ENCODE peak calls at places on chromosome 12, in seven cellular contexts. B is left ventricle myocardium inferior, F is AG04450, S is transverse colon, C is prostate gland, A is ascending aorta, M is hepatocyte. X is an unnamed sample.

GRCh38 chr12:122064780-122065588 is 13.6 kb upstream of the MLXIP start:
- DNase-seq in A (no peak), F (no peak), S (no peak), C (no peak), B (peak; percentile 49), M (peak; percentile 64), X (peak; percentile 90)

GRCh38 chr12:24039113-24039525 is 89.6 kb upstream of the SOX5 start:
- DNase-seq in A (no peak), M (peak; percentile 49), C (no peak), F (peak; percentile 63), B (no peak), S (no peak), X (no peak)

GRCh38 chr12:87935216-87935615 is 94.0 kb downstream of the C12orf50 start:
- DNase-seq in C (no peak), F (no peak), S (no peak), A (no peak), M (no peak), B (no peak), X (no peak)

GRCh38 chr12:115323223-115323905 is 639.4 kb upstream of the TBX3 start:
- DNase-seq in A (no peak), S (no peak), C (no peak), F (peak; percentile 32), B (no peak), M (no peak), X (no peak)

GRCh38 chr12:124520896-124521295 is 46.5 kb downstream of the NCOR2 start:
- DNase-seq in S (no peak), M (no peak), F (no peak), A (no peak), C (no peak), B (no peak), X (no peak)

GRCh38 chr12:107649615-107650014 is 36.0 kb upstream of the PWP1 start:
- DNase-seq in F (no peak), C (no peak), A (no peak), M (peak; percentile 59), S (no peak), B (no peak), X (no peak)

GRCh38 chr12:75558262-75558661 is 46.9 kb upstream of the KRR1 start:
- DNase-seq in A (no peak), S (no peak), F (no peak), C (no peak), B (no peak), M (no peak), X (no peak)

GRCh38 chr12:81015510-81015909 is 62.4 kb upstream of the ACSS3 start:
- DNase-seq in C (no peak), A (no peak), M (no peak), F (no peak), B (no peak), S (no peak), X (peak; percentile 48)

GRCh38 chr12:91219511-91219910 is 36.9 kb upstream of the DCN start:
- DNase-seq in F (no peak), C (no peak), B (no peak), A (peak; percentile 54), M (peak; percentile 15), S (no peak), X (no peak)

GRCh38 chr12:62190081-62190480 is 70.1 kb upstream of the USP15 start:
- DNase-seq in B (no peak), S (no peak), M (no peak), C (no peak), F (no peak), A (no peak), X (peak; percentile 52)

GRCh38 chr12:53776872-53777271 is 25.1 kb upstream of the CISTR start:
- DNase-seq in C (no peak), M (no peak), B (no peak), S (no peak), A (no peak), F (no peak), X (no peak)

GRCh38 chr12:50314629-50315312 is 31.5 kb upstream of the LIMA1 start:
- DNase-seq in F (peak; percentile 38), S (no peak), B (no peak), C (no peak), A (no peak), M (peak; percentile 49), X (peak; percentile 53)

DNA sequence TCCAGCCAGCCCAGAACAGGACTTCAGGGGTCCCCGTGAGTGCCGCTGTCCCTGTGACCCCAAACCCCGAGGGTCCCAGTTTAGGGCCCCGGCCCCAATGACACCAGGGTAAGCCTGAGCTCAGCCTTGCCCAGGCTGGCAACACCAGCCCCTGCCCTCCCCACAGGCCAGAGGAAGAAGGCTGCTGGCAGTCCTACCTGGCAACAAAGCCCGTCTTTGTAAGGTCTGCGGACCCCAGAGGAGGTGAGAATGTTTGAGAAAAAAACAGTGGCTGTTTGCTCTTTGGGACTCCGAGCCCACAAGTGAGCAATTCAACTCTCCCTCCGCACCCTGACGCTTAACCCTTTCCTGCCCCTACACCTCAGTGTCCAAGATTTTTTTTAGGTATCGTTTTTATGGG is 1.7 kb downstream of the CDK2AP1 start:
- DNase-seq in A (no peak), C (no peak), F (no peak), S (no peak), M (peak; percentile 24), B (no peak), X (no peak)
- H3K4me3 ChIP-seq in A (peak overlapping the region; percentile 98), C (peak overlapping the region; percentile 81), F (peak overlapping the region; percentile 87), S (peak overlapping the region; percentile 96), M (peak overlapping the region; percentile 78), B (peak overlapping the region; percentile 84), X (peak overlapping the region; percentile 94)

GRCh38 chr12:43349863-43350262 is 202.1 kb downstream of the ADAMTS20 start:
- DNase-seq in C (no peak), S (no peak), B (no peak), F (no peak), M (peak; percentile 14), A (no peak), X (no peak)
- TF ChIP-seq CTCF in C (peak; percentile 12), S (no peak), B (no peak), F (peak; percentile 45), M (peak; percentile 51), A (no peak), X (peak; percentile 53)

GRCh38 chr12:116508145-116509121 is 50.7 kb upstream of the MAP1LC3B2 start:
- DNase-seq in C (no peak), F (no peak), M (no peak), B (peak; percentile 70), A (no peak), S (peak; percentile 39), X (peak; percentile 90)
- H3K27ac ChIP-seq in C (no peak overlapping the region), F (no peak overlapping the region), M (no peak overlapping the region), B (peak overlapping the region; percentile 82), A (peak overlapping the region; percentile 15), S (peak overlapping the region; percentile 71), X (no peak overlapping the region)

DNA sequence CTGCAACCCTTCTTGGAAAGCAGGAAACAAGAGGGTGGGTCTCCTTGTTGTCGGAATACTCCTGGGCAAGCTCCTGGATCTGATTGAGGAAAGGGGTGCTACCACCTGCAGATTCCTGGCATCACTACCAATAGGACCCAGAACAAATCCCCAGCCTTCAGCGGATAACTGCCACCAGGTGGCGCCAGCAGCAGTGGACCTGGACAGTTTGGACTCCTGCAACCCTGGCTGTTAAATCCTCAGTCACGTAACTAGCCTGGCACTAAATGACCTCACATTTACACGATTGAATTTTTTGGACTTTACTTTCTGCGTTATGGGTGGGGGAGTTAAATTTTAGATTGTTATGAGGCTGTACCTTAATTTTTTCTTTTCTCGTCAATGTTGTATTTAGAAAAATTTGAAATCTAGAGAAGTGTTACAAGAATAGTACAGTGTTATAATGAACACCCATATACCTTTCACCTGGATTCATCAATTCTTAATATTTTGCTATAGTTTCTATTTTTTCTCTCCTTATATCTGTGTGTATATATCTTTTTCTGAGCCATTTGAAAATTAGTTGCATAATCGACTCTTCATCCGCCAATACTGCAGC is 95.6 kb downstream of the GAS2L3 start:
- DNase-seq in C (peak; percentile 26), F (peak; percentile 16), S (peak; percentile 80), A (no peak), B (peak; percentile 43), M (peak; percentile 86), X (peak; percentile 98)
- H3K4me3 ChIP-seq in C (no peak overlapping the region), F (no peak overlapping the region), S (no peak overlapping the region), A (no peak overlapping the region), B (no peak overlapping the region), M (no peak overlapping the region), X (no peak overlapping the region)

GRCh38 chr12:43576162-43576561 is 24.2 kb upstream of the ADAMTS20 start:
- DNase-seq in B (no peak), F (no peak), C (no peak), A (no peak), M (no peak), S (no peak), X (no peak)
- TF ChIP-seq CTCF in B (no peak), F (no peak), C (no peak), A (no peak), M (no peak), S (no peak), X (no peak)

DNA sequence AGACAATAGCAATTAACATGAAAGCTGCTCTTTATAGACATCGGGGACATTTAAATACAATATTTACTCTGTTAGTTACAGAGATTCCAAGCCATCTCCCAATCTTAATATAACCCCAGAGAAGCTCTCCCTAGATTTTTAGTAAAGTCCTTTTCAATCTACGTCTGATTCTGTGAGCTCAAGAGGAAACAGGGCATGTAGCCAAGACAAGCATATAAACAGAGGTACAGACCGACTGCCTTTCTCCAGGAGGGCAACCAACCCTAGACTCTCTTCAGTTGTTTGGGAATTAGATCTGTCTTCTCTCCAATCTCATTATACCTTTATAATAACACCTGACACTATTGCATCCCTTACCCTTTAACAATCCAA is 57.4 kb downstream of the TMTC1 start:
- DNase-seq in A (no peak), M (no peak), S (no peak), C (peak; percentile 48), F (no peak), B (no peak), X (no peak)
- H3K27ac ChIP-seq in A (peak overlapping the region; percentile 74), M (peak overlapping the region; percentile 10), S (peak overlapping the region; percentile 13), C (peak overlapping the region; percentile 18), F (no peak overlapping the region), B (peak overlapping the region; percentile 83), X (peak overlapping the region; percentile 51)

GRCh38 chr12:57756406-57757341 is 1.8 kb downstream of the MARCHF9 start:
- DNase-seq in C (no peak), F (no peak), S (peak; percentile 59), B (peak; percentile 37), M (peak; percentile 75), A (no peak), X (peak; percentile 95)
- H3K4me3 ChIP-seq in C (peak overlapping the region; percentile 80), F (peak overlapping the region; percentile 17), S (peak overlapping the region; percentile 76), B (peak overlapping the region; percentile 82), M (peak overlapping the region; percentile 40), A (peak overlapping the region; percentile 93), X (peak overlapping the region; percentile 79)

GRCh38 chr12:45130881-45131281 is 80.0 kb upstream of the DBX2 start:
- DNase-seq in A (peak; percentile 69), S (peak; percentile 11), C (peak; percentile 30), F (peak; percentile 34), M (peak; percentile 68), B (no peak), X (peak; percentile 92)
- TF ChIP-seq CTCF in A (peak; percentile 20), S (peak; percentile 33), C (peak; percentile 48), F (peak; percentile 74), M (peak; percentile 84), B (peak; percentile 71), X (peak; percentile 89)